ENCODE peak calls at places on chromosomes 13 and 19, in four cellular contexts. I, W, G and F are unnamed samples.

GRCh38 chr19:47309038-47309437 is 623 bp upstream of the C5AR1 start:
- DNase-seq in I (no peak), G (no peak), W (no peak), F (peak; percentile 21)

GRCh38 chr19:31834070-31834469 is 484.8 kb upstream of the TSHZ3 start:
- DNase-seq in W (no peak), G (no peak), I (no peak), F (no peak)

GRCh38 chr19:47306303-47306702 is 3.4 kb upstream of the C5AR1 start:
- DNase-seq in G (no peak), I (no peak), W (no peak), F (no peak)

GRCh38 chr19:15195381-15195964 is 5.3 kb downstream of the NOTCH3 start:
- DNase-seq in W (peak; percentile 66), I (peak; percentile 76), G (no peak), F (peak; percentile 82)

GRCh38 chr19:12994701-12995595 is at the start of gene NFIX:
- DNase-seq in W (peak; percentile 61), I (peak; percentile 69), G (peak; percentile 63), F (peak; percentile 73)

GRCh38 chr13:95123726-95124125 is 177.5 kb downstream of the ABCC4 start:
- DNase-seq in I (no peak), G (no peak), W (no peak), F (no peak)

GRCh38 chr13:98775386-98775785 is 22.9 kb upstream of the SLC15A1 start:
- DNase-seq in I (no peak), W (no peak), G (no peak), F (no peak)

GRCh38 chr19:49142866-49143335 is 12.3 kb downstream of the HRC start:
- DNase-seq in G (peak; percentile 73), I (peak; percentile 94), W (peak; percentile 95), F (peak; percentile 95)

GRCh38 chr19:31264379-31264778 is 84.9 kb downstream of the TSHZ3 start:
- DNase-seq in G (no peak), W (no peak), I (no peak), F (no peak)

GRCh38 chr13:110525328-110526319 is 35.9 kb downstream of the RAB20 start:
- DNase-seq in W (no peak), G (no peak), I (no peak), F (peak; percentile 80)

GRCh38 chr13:26855071-26855470 is 94.5 kb upstream of the GPR12 start:
- DNase-seq in I (no peak), W (no peak), G (no peak), F (no peak)

GRCh38 chr13:34926513-34926912 is 15.6 kb upstream of the NBEA start:
- DNase-seq in I (peak; percentile 56), G (no peak), W (peak; percentile 39), F (peak; percentile 71)

GRCh38 chr13:40490086-40490723 is 176.2 kb downstream of the FOXO1 start:
- DNase-seq in W (no peak), G (peak; percentile 46), I (no peak), F (no peak)

GRCh38 chr19:50899549-50899948 is 11.6 kb downstream of the KLK4 start:
- DNase-seq in I (no peak), W (no peak), G (no peak), F (no peak)

GRCh38 chr19:11330103-11330502 is 9.4 kb downstream of the RAB3D start:
- DNase-seq in W (no peak), G (no peak), I (no peak), F (no peak)

GRCh38 chr19:1399745-1400144 is 1.6 kb downstream of the GAMT start:
- DNase-seq in W (no peak), I (no peak), G (no peak), F (no peak)

GRCh38 chr13:98445340-98446233 is 131.3 kb downstream of the STK24 start:
- DNase-seq in I (peak; percentile 68), W (peak; percentile 65), G (peak; percentile 84), F (peak; percentile 63)

GRCh38 chr19:46299004-46299509 is 2.2 kb downstream of the HIF3A start:
- DNase-seq in G (no peak), I (peak; percentile 92), W (peak; percentile 82), F (peak; percentile 89)

GRCh38 chr13:96089749-96090239 is at the start of gene HS6ST3:
- DNase-seq in W (peak; percentile 11), G (no peak), I (peak; percentile 7), F (peak; percentile 11)

GRCh38 chr13:113655358-113656014 is 2.5 kb downstream of the ATP4B start:
- DNase-seq in G (no peak), I (no peak), W (no peak), F (no peak)

GRCh38 chr13:110418944-110419343 is 111.9 kb downstream of the COL4A2 start:
- DNase-seq in W (no peak), I (no peak), G (no peak), F (no peak)